ENCODE peak calls at places on chromosomes 5 and 9, in nine cellular contexts. M, A, C, X, Q, B, Z, T and N are unnamed samples.
A peak's percentile ranks its signal among the peaks of the same experiment; 100 is the strongest.

GRCh38 chr9:90858505-90858904 is 56.9 kb downstream of the SYK start:
- DNase-seq in M (no peak), A (no peak), C (no peak), X (no peak), Q (no peak), B (no peak), Z (no peak), T (no peak), N (no peak)

GRCh38 chr9:91158946-91159345 is 202.8 kb downstream of the AUH start:
- DNase-seq in M (no peak), A (no peak), C (no peak), X (no peak), Q (no peak), B (no peak), Z (no peak), T (no peak), N (no peak)

GRCh38 chr9:131892162-131892707 is 152.4 kb upstream of the RAPGEF1 start:
- DNase-seq in M (no peak), A (no peak), C (peak; percentile 14), X (no peak), Q (no peak), B (no peak), Z (no peak), T (no peak), N (no peak)

GRCh38 chr5:123115020-123115419 is 26.0 kb downstream of the PRDM6 start:
- DNase-seq in M (no peak), A (no peak), C (peak; percentile 31), X (no peak), Q (no peak), B (no peak), Z (no peak), T (no peak), N (no peak)

GRCh38 chr5:65823174-65823573 is 101.2 kb downstream of the NLN start:
- DNase-seq in M (no peak), A (no peak), C (no peak), X (no peak), Q (peak; percentile 46), B (no peak), Z (no peak), T (no peak), N (no peak)

GRCh38 chr5:128135286-128135685 is 51.7 kb downstream of the SLC12A2 start:
- DNase-seq in M (no peak), A (peak; percentile 32), C (peak; percentile 29), X (no peak), Q (no peak), B (no peak), Z (no peak), T (no peak), N (no peak)

GRCh38 chr5:31193591-31194457 is at the start of gene CDH6:
- DNase-seq in M (peak; percentile 71), A (no peak), C (no peak), X (peak; percentile 21), Q (peak; percentile 30), B (peak; percentile 35), Z (peak; percentile 21), T (peak; percentile 64), N (no peak)

GRCh38 chr5:54944364-54944763 is 41.0 kb downstream of the ESM1 start:
- DNase-seq in M (peak; percentile 17), A (peak; percentile 16), C (peak; percentile 62), X (no peak), Q (peak; percentile 22), B (peak; percentile 70), Z (no peak), T (no peak), N (peak; percentile 17)

GRCh38 chr5:74762599-74762998 is 4.3 kb downstream of the GFM2 start:
- DNase-seq in M (no peak), A (no peak), C (peak; percentile 70), X (no peak), Q (peak; percentile 58), B (peak; percentile 51), Z (no peak), T (no peak), N (peak; percentile 97)

GRCh38 chr5:80961376-80962281 is 1.5 kb downstream of the RASGRF2 start:
- DNase-seq in M (peak; percentile 3), A (no peak), C (no peak), X (no peak), Q (no peak), B (no peak), Z (no peak), T (no peak), N (no peak)

GRCh38 chr9:73151653-73152382 is at the start of gene ANXA1:
- DNase-seq in M (no peak), A (no peak), C (peak; percentile 92), X (no peak), Q (peak; percentile 75), B (peak; percentile 95), Z (no peak), T (no peak), N (peak; percentile 93)

GRCh38 chr5:37133939-37134338 is 115.2 kb downstream of the CPLANE1 start:
- DNase-seq in M (no peak), A (no peak), C (peak; percentile 33), X (no peak), Q (no peak), B (peak; percentile 68), Z (no peak), T (no peak), N (peak; percentile 49)

GRCh38 chr9:13027834-13028233 is 251.7 kb downstream of the MPDZ start:
- DNase-seq in M (no peak), A (peak; percentile 11), C (no peak), X (no peak), Q (no peak), B (peak; percentile 29), Z (no peak), T (no peak), N (no peak)

GRCh38 chr5:123700624-123701023 is 188.6 kb downstream of the CSNK1G3 start:
- DNase-seq in M (no peak), A (peak; percentile 89), C (peak; percentile 95), X (no peak), Q (peak; percentile 29), B (peak; percentile 99), Z (no peak), T (no peak), N (peak; percentile 91)

GRCh38 chr9:114721491-114722362 is 39.7 kb upstream of the TEX48 start:
- DNase-seq in M (no peak), A (no peak), C (peak; percentile 71), X (no peak), Q (peak; percentile 15), B (no peak), Z (no peak), T (no peak), N (peak; percentile 86)

GRCh38 chr9:89434636-89435314 is 63.1 kb downstream of the SEMA4D start:
- DNase-seq in M (no peak), A (no peak), C (no peak), X (no peak), Q (no peak), B (no peak), Z (no peak), T (peak; percentile 41), N (no peak)

GRCh38 chr9:7388755-7389154 is 410.8 kb downstream of the DMAC1 start:
- DNase-seq in M (no peak), A (no peak), C (no peak), X (no peak), Q (no peak), B (no peak), Z (no peak), T (no peak), N (no peak)

GRCh38 chr9:7392161-7392560 is 407.4 kb downstream of the DMAC1 start:
- DNase-seq in M (no peak), A (no peak), C (no peak), X (no peak), Q (no peak), B (no peak), Z (no peak), T (no peak), N (no peak)

GRCh38 chr9:7394007-7394774 is 405.4 kb downstream of the DMAC1 start:
- DNase-seq in M (peak; percentile 18), A (no peak), C (no peak), X (no peak), Q (no peak), B (no peak), Z (no peak), T (no peak), N (no peak)
- TF ChIP-seq CTCF in M (no peak), A (no peak), C (no peak), X (no peak), Q (no peak), B (no peak), Z (no peak), T (no peak), N (no peak)

DNA sequence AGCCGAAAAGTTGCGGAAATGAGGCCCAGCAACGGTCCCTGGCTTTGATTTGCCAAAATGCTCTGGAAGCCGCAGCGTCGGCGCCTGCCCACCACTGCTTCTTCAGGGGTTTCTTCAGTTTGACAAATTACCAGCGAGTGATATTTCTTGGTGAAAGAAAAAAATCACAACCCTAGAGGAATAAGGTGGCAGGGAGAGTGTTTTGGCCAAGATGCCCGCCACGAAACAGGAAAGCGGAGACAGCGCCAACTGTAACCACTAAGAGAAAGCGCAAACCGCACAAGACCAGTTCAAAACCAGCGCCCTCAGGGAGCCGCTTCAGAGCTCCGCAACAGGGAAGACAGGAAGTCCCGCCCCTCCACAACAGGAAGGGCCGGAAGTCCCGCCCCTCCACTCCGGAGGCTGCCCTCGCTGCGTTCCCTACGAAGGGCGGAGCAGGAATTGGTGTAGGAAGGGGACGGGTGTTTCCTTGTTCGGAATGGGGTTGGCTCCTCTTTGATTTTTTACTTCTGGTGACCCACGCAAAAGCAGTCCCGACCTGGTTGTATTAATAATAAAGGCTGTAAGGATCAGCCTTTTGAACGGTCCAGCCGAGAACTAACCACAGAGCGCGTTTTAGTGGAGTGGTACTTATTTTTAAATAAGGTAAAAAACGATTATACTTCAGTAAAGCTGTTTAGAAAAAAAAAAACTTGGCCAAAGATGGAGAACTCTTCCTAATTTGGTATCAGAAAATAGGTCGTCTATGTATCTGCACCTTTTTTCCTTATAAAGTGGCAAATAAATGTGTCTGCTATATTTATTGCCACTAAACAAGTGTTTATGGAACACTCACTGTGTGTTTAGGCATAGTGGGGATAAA is at the start of gene C5orf34:
- DNase-seq in M (peak; percentile 98), A (peak; percentile 84), C (peak; percentile 95), X (peak; percentile 96), Q (peak; percentile 98), B (peak; percentile 97), Z (peak; percentile 97), T (peak; percentile 98), N (peak; percentile 94)
- TF ChIP-seq CTCF in M (peak; percentile 3), A (no peak), C (no peak), X (no peak), Q (no peak), B (no peak), Z (no peak), T (peak; percentile 13), N (no peak)

GRCh38 chr5:115382989-115383388 is 86.5 kb upstream of the CCDC112 start:
- DNase-seq in M (no peak), A (no peak), C (no peak), X (no peak), Q (no peak), B (no peak), Z (no peak), T (no peak), N (no peak)
- TF ChIP-seq CTCF in M (peak; percentile 4), A (no peak), C (no peak), X (no peak), Q (no peak), B (no peak), Z (no peak), T (no peak), N (no peak)

DNA sequence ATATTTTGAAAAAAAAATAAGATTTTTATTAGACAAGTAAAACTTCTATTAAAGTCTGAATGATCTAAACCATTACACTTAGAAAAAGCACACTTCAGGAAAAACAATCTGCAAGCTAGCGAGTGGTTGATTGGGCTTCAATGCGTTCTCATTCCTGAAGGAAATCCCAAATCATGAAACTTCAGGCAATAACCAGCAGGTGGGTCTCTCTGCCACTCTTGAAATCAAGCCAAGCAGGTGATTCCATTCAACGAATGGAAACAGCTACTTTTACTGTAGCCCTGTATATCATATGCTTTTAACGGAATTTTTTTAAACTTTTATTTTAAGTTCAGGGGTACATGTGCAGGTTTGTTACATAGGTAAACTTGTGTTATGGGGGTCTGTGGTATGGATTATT is 234.5 kb upstream of the TRPM3 start:
- DNase-seq in M (no peak), A (no peak), C (no peak), X (no peak), Q (no peak), B (no peak), Z (no peak), T (no peak), N (no peak)
- TF ChIP-seq CTCF in M (no peak), A (no peak), C (no peak), X (no peak), Q (no peak), B (no peak), Z (no peak), T (no peak), N (no peak)